ENCODE peak calls at places on chromosomes 13 and 19, in eight cellular contexts. M is aorta; V is body of pancreas; O is CD4-positive, alpha-beta memory T cell; C is psoas muscle; Q is left ventricle myocardium inferior; L is tibial nerve; B is Peyer's patch. K is an unnamed sample. For H3K4me1, the result is how much of the 10 kb centered on the place peaks cover.

GRCh38 chr13:24670927-24671326 is 9.3 kb upstream of the ATP12A start:
- DNase-seq in M (no peak), V (no peak), O (no peak), C (no peak), Q (no peak), L (no peak), B (no peak), K (peak)

GRCh38 chr19:3547767-3548282 is 8.9 kb downstream of the TEKTIP1 start:
- DNase-seq in M (no peak), V (no peak), O (no peak), C (no peak), Q (no peak), L (no peak), B (no peak), K (no peak)

GRCh38 chr19:42048992-42049391 is 21.0 kb downstream of the GRIK5 start:
- DNase-seq in M (no peak), V (no peak), O (no peak), C (no peak), Q (no peak), L (no peak), B (no peak), K (no peak)

GRCh38 chr13:113898391-113898790 is 34.5 kb upstream of the GAS6 start:
- DNase-seq in M (no peak), V (no peak), O (no peak), C (no peak), Q (no peak), L (no peak), B (no peak), K (no peak)

GRCh38 chr19:18868380-18869230 is 27.4 kb downstream of the CERS1 start:
- DNase-seq in M (no peak), V (no peak), O (no peak), C (peak), Q (no peak), L (no peak), B (no peak), K (peak)

GRCh38 chr19:16587031-16588023 is 15.1 kb upstream of the SLC35E1 start:
- DNase-seq in M (peak), V (peak), O (peak), C (no peak), Q (no peak), L (peak), B (peak), K (peak)

GRCh38 chr13:113544071-113544891 is 40.3 kb upstream of the TFDP1 start:
- DNase-seq in M (no peak), V (peak), O (no peak), C (no peak), Q (no peak), L (no peak), B (no peak), K (no peak)

GRCh38 chr13:110138009-110138699 is 168.8 kb downstream of the COL4A1 start:
- DNase-seq in M (peak), V (peak), O (peak), C (peak), Q (peak), L (peak), B (no peak), K (no peak)

GRCh38 chr13:99086149-99086868 is 108.4 kb upstream of the DOCK9 start:
- DNase-seq in M (peak), V (peak), O (peak), C (peak), Q (peak), L (peak), B (peak), K (peak)

GRCh38 chr19:32800191-32800590 is 69.4 kb downstream of the SLC7A9 start:
- DNase-seq in M (no peak), V (no peak), O (no peak), C (no peak), Q (no peak), L (no peak), B (no peak), K (no peak)

GRCh38 chr19:46349311-46349993 is 2.6 kb downstream of the PPP5C start:
- DNase-seq in M (peak), V (no peak), O (no peak), C (no peak), Q (no peak), L (no peak), B (peak), K (no peak)

GRCh38 chr13:44012910-44013309 is 133.2 kb downstream of the LACC1 start:
- DNase-seq in M (no peak), V (no peak), O (no peak), C (no peak), Q (no peak), L (no peak), B (no peak), K (no peak)

GRCh38 chr13:71879129-71879535 is 12.1 kb upstream of the DACH1 start:
- DNase-seq in M (no peak), V (peak), O (no peak), C (no peak), Q (no peak), L (no peak), B (no peak), K (no peak)

GRCh38 chr13:41939403-41939802 is 21.5 kb downstream of the VWA8 start:
- DNase-seq in M (no peak), V (no peak), O (no peak), C (no peak), Q (no peak), L (no peak), B (no peak), K (no peak)

GRCh38 chr19:3932931-3933810 is at the start of gene NMRK2:
- DNase-seq in M (no peak), V (no peak), O (no peak), C (peak), Q (peak), L (no peak), B (no peak), K (no peak)

GRCh38 chr19:7869453-7869909 is 4.7 kb downstream of the PRR36 start:
- DNase-seq in M (no peak), V (peak), O (peak), C (peak), Q (peak), L (no peak), B (peak), K (peak)

GRCh38 chr19:7366701-7367420 is 18.1 kb downstream of the ARHGEF18 start:
- DNase-seq in M (peak), V (peak), O (peak), C (no peak), Q (no peak), L (no peak), B (no peak), K (no peak)

GRCh38 chr19:32357720-32358119 is 12.3 kb downstream of the ZNF507 start:
- DNase-seq in M (no peak), V (no peak), O (no peak), C (no peak), Q (no peak), L (no peak), B (no peak), K (no peak)

GRCh38 chr13:47454986-47455385 is 546.1 kb downstream of the SUCLA2 start:
- DNase-seq in M (no peak), V (no peak), O (no peak), C (no peak), Q (no peak), L (no peak), B (no peak), K (no peak)

GRCh38 chr19:33821871-33822270 is 25.2 kb downstream of the KCTD15 start:
- DNase-seq in M (no peak), V (no peak), O (no peak), C (no peak), Q (no peak), L (no peak), B (no peak), K (peak)

GRCh38 chr19:49687566-49688316 is 1.7 kb upstream of the ADM5 start:
- DNase-seq in M (no peak), V (no peak), O (no peak), C (no peak), Q (no peak), L (no peak), B (no peak), K (peak)

GRCh38 chr19:1085053-1085658 is 10.0 kb downstream of the POLR2E start:
- DNase-seq in M (no peak), V (no peak), O (no peak), C (no peak), Q (no peak), L (no peak), B (no peak), K (no peak)
- H3K4me3 ChIP-seq in M (no peak), V (no peak), O (no peak), C (no peak), Q (no peak), L (no peak), B (no peak), K (no peak)

DNA sequence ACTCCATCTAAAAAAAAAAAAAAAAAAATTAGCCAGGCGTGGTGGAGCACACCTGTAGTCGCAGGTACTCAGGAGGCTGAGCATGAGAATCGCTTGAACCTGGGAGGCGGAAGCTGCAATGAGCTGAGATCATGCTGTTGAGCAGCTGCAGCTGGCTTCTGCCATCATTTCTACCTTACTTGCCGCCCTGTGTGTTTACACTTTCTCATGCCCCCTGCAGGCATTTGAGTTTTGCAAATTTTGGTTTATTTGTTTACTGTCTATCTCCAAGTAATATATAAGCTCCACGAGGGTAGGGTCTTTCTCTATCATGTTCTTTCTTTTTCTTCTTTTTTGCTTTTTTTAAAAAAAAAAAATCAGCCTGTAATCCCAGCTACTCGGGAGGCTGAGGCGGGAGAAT is 18.0 kb downstream of the CACNG6 start:
- DNase-seq in M (no peak), V (no peak), O (no peak), C (no peak), Q (no peak), L (no peak), B (no peak), K (no peak)
- H3K27ac ChIP-seq in M (no peak), V (no peak), O (no peak), C (no peak), Q (no peak), L (no peak), B (no peak), K (no peak)

GRCh38 chr13:74066937-74067336 is 67.3 kb downstream of the KLF12 start:
- DNase-seq in M (no peak), V (no peak), O (no peak), C (no peak), Q (no peak), L (no peak), B (no peak), K (no peak)
- H3K4me1 ChIP-seq in M (under half), V (under half), O (half or more), C (under half), Q (under half), L (under half), B (under half), K (under half)

DNA sequence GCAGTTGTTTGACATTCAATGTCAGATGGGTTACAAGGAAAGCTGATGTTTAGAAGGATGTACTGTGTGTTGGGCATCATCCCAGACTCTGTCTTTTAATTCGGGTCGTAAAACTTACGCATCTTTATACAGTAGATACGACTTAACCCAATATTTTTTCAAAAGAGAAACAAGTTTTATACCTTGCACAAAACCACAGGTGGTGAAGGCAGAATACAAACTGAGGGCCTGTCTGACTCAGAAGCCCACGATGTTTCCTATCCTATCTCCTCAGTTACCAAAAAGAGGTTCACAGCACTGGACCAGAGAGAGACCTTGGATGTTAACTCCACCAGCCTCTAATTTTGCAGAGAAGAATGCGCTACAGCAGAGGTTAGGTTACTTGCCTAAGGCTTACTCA is 477.0 kb downstream of the FOXO1 start:
- DNase-seq in M (no peak), V (no peak), O (no peak), C (no peak), Q (no peak), L (no peak), B (no peak), K (no peak)
- H3K4me3 ChIP-seq in M (no peak), V (no peak), O (no peak), C (no peak), Q (no peak), L (no peak), B (no peak), K (no peak)

DNA sequence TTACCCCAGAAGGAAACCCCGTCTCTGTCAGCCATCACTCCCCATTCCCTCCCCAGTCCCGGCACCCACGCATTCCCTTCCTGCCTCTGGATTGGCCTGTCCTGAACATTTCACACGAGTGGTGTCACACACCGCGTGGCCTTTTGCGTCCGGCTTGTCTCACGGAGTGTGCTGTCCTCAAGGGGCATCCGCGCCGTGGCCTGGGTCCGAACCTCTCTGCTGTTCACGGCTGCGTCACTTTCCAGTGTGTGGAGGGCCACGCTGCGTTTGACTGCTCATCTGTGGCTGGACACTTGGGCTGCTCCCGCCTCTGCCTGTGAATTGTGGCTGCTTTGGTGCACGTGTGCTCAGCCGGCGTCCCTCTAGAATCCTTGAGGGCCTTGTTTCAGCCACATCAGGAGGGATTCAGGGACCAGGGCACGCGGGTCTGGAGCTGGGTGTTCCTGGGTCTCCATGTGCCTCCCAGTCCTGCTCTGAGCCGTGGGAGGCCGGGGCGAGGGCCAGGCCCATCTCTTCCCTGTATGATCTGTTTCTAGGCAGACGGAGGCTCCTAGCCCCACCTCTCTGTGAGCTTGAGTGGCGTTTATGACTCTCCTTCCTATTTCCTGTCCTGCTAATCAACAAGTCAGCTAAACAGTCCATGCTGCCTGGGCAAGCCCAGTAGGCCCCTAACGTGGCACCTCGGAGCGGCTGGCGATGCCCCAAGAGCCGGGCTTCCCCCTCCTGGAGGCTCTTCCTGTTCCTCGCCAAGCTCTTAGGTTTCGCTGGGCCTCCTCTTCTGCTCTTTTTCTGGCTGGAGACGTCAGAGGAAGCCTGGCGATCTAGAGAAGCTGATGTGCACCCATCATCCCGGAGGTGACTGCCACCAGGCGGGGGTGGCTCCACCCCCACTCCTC is 8.1 kb downstream of the STK11 start:
- DNase-seq in M (peak), V (peak), O (peak), C (peak), Q (peak), L (peak), B (peak), K (no peak)
- H3K27ac ChIP-seq in M (peak), V (peak), O (peak), C (peak), Q (peak), L (peak), B (peak), K (peak)

K was measured in suprapubic skin.